ENCODE peak calls at places on chromosomes 1 and 21, in four cellular contexts. One of them, this sample, is unnamed. For H3K36me3, H3K27me3 and H3F3A, the result is how much of the 10 kb centered on the place peaks cover.

GRCh38 chr1:117795190-117795589 is 134.2 kb downstream of the GDAP2 start:
- DNase-seq in SK-N-SH: no peak
- DNase-seq in GM23338: no peak
- DNase-seq in neural progenitor cell: no peak
- DNase-seq in this sample: peak

GRCh38 chr1:54807756-54808155 is 6.6 kb upstream of the TTC22 start:
- DNase-seq in SK-N-SH: no peak
- DNase-seq in GM23338: no peak
- DNase-seq in neural progenitor cell: no peak
- DNase-seq in this sample: no peak

GRCh38 chr1:92343061-92343460 is 44.2 kb downstream of the RPAP2 start:
- DNase-seq in SK-N-SH: no peak
- DNase-seq in GM23338: no peak
- DNase-seq in neural progenitor cell: no peak
- DNase-seq in this sample: no peak

GRCh38 chr1:168443356-168443755 is 100.4 kb downstream of the XCL2 start:
- DNase-seq in SK-N-SH: no peak
- DNase-seq in GM23338: no peak
- DNase-seq in neural progenitor cell: no peak
- DNase-seq in this sample: no peak

GRCh38 chr1:204342310-204342709 is 17.4 kb downstream of the PLEKHA6 start:
- DNase-seq in SK-N-SH: no peak
- DNase-seq in GM23338: peak
- DNase-seq in neural progenitor cell: no peak
- DNase-seq in this sample: no peak

GRCh38 chr1:201944002-201944401 is 2.3 kb downstream of the LMOD1 start:
- DNase-seq in SK-N-SH: no peak
- DNase-seq in GM23338: no peak
- DNase-seq in neural progenitor cell: no peak
- DNase-seq in this sample: no peak

GRCh38 chr1:118902299-118903270 is 85.6 kb downstream of the TBX15 start:
- DNase-seq in SK-N-SH: no peak
- DNase-seq in GM23338: no peak
- DNase-seq in neural progenitor cell: no peak
- DNase-seq in this sample: no peak

GRCh38 chr21:28872218-28872617 is 120.5 kb downstream of the LTN1 start:
- DNase-seq in SK-N-SH: no peak
- DNase-seq in GM23338: no peak
- DNase-seq in neural progenitor cell: no peak
- DNase-seq in this sample: no peak

GRCh38 chr1:86227026-86227425 is 70.5 kb upstream of the COL24A1 start:
- DNase-seq in SK-N-SH: no peak
- DNase-seq in GM23338: peak
- DNase-seq in neural progenitor cell: no peak
- DNase-seq in this sample: no peak

GRCh38 chr1:51731998-51732397 is 115.1 kb downstream of the OSBPL9 start:
- DNase-seq in SK-N-SH: no peak
- DNase-seq in GM23338: no peak
- DNase-seq in neural progenitor cell: no peak
- DNase-seq in this sample: no peak

GRCh38 chr1:153428790-153429189 is 12.5 kb downstream of the S100A7A start:
- DNase-seq in SK-N-SH: no peak
- DNase-seq in GM23338: peak
- DNase-seq in neural progenitor cell: no peak
- DNase-seq in this sample: no peak

GRCh38 chr1:9732123-9732971 is 80.8 kb downstream of the PIK3CD start:
- DNase-seq in SK-N-SH: no peak
- DNase-seq in GM23338: no peak
- DNase-seq in neural progenitor cell: no peak
- DNase-seq in this sample: no peak
- H3K36me3 ChIP-seq in SK-N-SH: half or more
- H3K36me3 ChIP-seq in GM23338: under half
- H3K36me3 ChIP-seq in neural progenitor cell: under half
- H3K36me3 ChIP-seq in this sample: under half

GRCh38 chr1:228830954-228831481 is 95.7 kb downstream of the RHOU start:
- DNase-seq in SK-N-SH: no peak
- DNase-seq in GM23338: no peak
- DNase-seq in neural progenitor cell: no peak
- DNase-seq in this sample: no peak
- H3K27me3 ChIP-seq in SK-N-SH: under half
- H3K27me3 ChIP-seq in GM23338: under half
- H3K27me3 ChIP-seq in neural progenitor cell: under half
- H3K27me3 ChIP-seq in this sample: half or more

GRCh38 chr1:96362623-96363022 is 359.0 kb upstream of the PTBP2 start:
- DNase-seq in SK-N-SH: no peak
- DNase-seq in GM23338: no peak
- DNase-seq in neural progenitor cell: no peak
- DNase-seq in this sample: peak
- H3F3A ChIP-seq in SK-N-SH: under half
- H3F3A ChIP-seq in GM23338: under half
- H3F3A ChIP-seq in neural progenitor cell: under half
- H3F3A ChIP-seq in this sample: under half

DNA sequence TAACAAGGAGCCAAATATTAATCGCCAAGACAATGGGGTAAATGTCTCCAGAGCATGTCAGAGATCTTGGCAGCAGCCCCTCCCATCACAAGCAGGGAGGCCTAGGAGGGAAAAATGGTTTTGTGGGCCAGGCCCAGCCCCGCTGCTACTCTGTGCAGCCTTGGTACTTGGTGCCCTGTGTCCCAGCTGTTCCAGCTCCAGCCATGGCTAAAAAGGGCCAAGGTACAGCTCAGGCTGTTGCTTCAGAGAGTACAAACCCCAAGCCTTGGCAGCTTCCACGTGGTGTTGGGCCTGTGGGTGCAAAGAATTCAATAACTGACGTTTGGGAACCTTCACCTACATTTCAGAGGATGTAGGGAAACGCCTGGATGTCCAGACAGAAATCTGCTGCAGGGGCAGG is 10.4 kb downstream of the UBE2G2 start:
- DNase-seq in SK-N-SH: no peak
- DNase-seq in GM23338: no peak
- DNase-seq in neural progenitor cell: no peak
- DNase-seq in this sample: no peak
- H3K36me3 ChIP-seq in SK-N-SH: under half
- H3K36me3 ChIP-seq in GM23338: under half
- H3K36me3 ChIP-seq in neural progenitor cell: under half
- H3K36me3 ChIP-seq in this sample: under half

DNA sequence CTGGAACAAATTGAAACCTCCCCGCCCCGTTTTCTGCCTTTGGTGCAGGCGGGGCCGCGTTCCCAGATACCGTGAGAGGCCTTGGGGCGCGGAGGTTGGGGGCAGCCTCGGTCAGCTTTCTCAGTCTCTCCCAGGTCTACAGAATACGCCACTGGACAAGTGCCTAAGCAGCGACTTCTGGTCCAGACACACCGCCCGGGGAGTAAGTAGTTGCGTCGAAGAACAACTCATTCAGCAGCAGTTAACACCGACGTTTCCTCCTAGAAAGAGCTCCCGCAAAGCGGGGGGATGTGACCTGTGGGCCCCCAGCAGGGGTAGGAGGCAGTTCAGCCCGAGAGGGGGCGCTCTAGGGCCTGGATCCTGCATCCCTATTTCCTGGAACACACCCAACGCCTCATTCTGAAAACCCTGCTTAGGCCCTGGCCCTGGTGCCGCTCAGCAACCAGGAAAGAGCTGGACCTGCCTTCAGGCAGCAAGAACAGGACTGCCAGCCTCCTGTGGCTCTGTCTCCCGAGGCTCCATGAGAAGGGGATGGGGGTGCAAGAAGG is 6.5 kb upstream of the BARHL2 start:
- DNase-seq in SK-N-SH: peak
- DNase-seq in GM23338: peak
- DNase-seq in neural progenitor cell: peak
- DNase-seq in this sample: no peak
- H3K27me3 ChIP-seq in SK-N-SH: half or more
- H3K27me3 ChIP-seq in GM23338: half or more
- H3K27me3 ChIP-seq in neural progenitor cell: half or more
- H3K27me3 ChIP-seq in this sample: under half

DNA sequence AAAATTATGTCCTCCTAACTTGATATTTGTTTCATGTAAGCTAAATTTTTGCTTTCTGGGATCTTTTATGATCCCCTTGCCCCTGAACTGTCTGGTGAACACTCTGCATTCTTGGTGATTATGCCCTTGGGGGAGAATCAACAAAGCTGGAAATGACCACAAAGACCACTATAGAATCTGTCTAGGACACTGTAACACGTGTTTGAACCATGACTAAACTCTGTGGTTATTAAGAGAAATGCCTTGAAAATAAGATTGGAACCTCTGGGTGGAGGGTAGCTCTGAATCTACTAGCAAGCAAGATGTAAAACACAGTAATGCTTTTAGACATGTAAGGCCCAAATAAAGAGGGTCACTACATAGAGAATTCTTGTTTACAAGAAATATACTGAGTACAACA is 237.5 kb downstream of the HMCN1 start:
- DNase-seq in SK-N-SH: no peak
- DNase-seq in GM23338: no peak
- DNase-seq in neural progenitor cell: no peak
- DNase-seq in this sample: no peak
- H3F3A ChIP-seq in SK-N-SH: under half
- H3F3A ChIP-seq in GM23338: under half
- H3F3A ChIP-seq in neural progenitor cell: under half
- H3F3A ChIP-seq in this sample: under half

This sample was measured in PC-9.